ENCODE peak calls at places on chromosomes 12 and 14, in four cellular contexts. O, V, S and X are unnamed samples.

GRCh38 chr12:643478-644292 is 19.6 kb downstream of the NINJ2 start:
- DNase-seq in O (no peak), V (no peak), S (no peak), X (no peak)

GRCh38 chr14:85991156-85991555 is 461.2 kb downstream of the FLRT2 start:
- DNase-seq in O (no peak), V (no peak), S (no peak), X (no peak)

GRCh38 chr14:33120966-33121365 is 182.3 kb downstream of the NPAS3 start:
- DNase-seq in O (no peak), V (no peak), S (no peak), X (no peak)

GRCh38 chr12:91413591-91413990 is 231.0 kb upstream of the DCN start:
- DNase-seq in O (peak; percentile 51), V (peak; percentile 57), S (no peak), X (no peak)

GRCh38 chr14:104751539-104752337 is 1.2 kb upstream of the SIVA1 start:
- DNase-seq in O (no peak), V (peak; percentile 55), S (no peak), X (no peak)

GRCh38 chr12:102702447-102703114 is 214.5 kb downstream of the PAH start:
- DNase-seq in O (peak; percentile 36), V (peak; percentile 48), S (peak; percentile 61), X (peak; percentile 65)

GRCh38 chr12:38137716-38138115 is 178.9 kb upstream of the ALG10B start:
- DNase-seq in O (no peak), V (no peak), S (no peak), X (no peak)

GRCh38 chr14:105999361-106000028 is 473.1 kb downstream of the TMEM121 start:
- DNase-seq in O (peak; percentile 24), V (no peak), S (peak; percentile 16), X (peak; percentile 36)

GRCh38 chr14:104096751-104097700 is 11.5 kb downstream of the ASPG start:
- DNase-seq in O (no peak), V (no peak), S (peak; percentile 56), X (no peak)

GRCh38 chr14:22570132-22570949 is 18.7 kb downstream of the DAD1 start:
- DNase-seq in O (peak; percentile 79), V (peak; percentile 71), S (peak; percentile 84), X (peak; percentile 78)

GRCh38 chr14:32703246-32703645 is 235.4 kb upstream of the NPAS3 start:
- DNase-seq in O (no peak), V (no peak), S (no peak), X (no peak)

GRCh38 chr14:83867871-83868270 is 1662.1 kb upstream of the FLRT2 start:
- DNase-seq in O (no peak), V (no peak), S (no peak), X (no peak)

GRCh38 chr12:115943310-115943629 is 334.2 kb downstream of the MED13L start:
- DNase-seq in O (no peak), V (no peak), S (no peak), X (no peak)

GRCh38 chr12:58608711-58609110 is 311.6 kb downstream of the LRIG3 start:
- DNase-seq in O (no peak), V (no peak), S (no peak), X (no peak)

GRCh38 chr14:100109594-100109955 is 44.4 kb downstream of the EVL start:
- DNase-seq in O (no peak), V (no peak), S (no peak), X (no peak)

GRCh38 chr12:107992870-107993451 is 136.1 kb upstream of the WSCD2 start:
- DNase-seq in O (peak; percentile 56), V (peak; percentile 46), S (peak; percentile 33), X (peak; percentile 60)

GRCh38 chr14:101077511-101078074 is 174.1 kb upstream of the RTL1 start:
- DNase-seq in O (no peak), V (peak; percentile 73), S (peak; percentile 73), X (no peak)

GRCh38 chr12:19227880-19228210 is 98.3 kb downstream of the PLEKHA5 start:
- DNase-seq in O (no peak), V (no peak), S (no peak), X (no peak)

GRCh38 chr14:91378945-91379932 is 38.4 kb downstream of the CCDC88C start:
- DNase-seq in O (no peak), V (no peak), S (no peak), X (no peak)
- TF ChIP-seq MAX in O (no peak), V (no peak), S (no peak), X (no peak)

DNA sequence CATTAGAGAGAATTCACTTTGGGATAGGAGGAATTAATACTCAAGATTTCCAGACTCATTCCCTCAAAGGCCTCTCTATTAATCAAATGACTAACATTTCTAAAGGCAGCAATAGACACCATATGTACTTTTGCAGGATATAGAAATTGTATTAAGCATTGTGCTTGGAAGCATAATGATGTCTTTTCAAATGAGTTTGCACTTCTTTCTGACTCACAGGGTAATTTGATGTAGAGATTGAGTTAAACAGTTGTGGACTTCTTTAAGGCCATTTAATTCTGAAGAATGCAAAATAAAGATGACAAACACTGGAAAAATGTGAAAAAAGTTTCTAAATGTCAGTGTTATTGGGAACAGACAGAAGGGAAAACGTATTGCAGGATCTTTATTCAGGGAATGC is 63.5 kb upstream of the CSRP2 start:
- DNase-seq in O (no peak), V (no peak), S (no peak), X (no peak)
- TF ChIP-seq MAX in O (no peak), V (peak; percentile 40), S (no peak), X (no peak)

DNA sequence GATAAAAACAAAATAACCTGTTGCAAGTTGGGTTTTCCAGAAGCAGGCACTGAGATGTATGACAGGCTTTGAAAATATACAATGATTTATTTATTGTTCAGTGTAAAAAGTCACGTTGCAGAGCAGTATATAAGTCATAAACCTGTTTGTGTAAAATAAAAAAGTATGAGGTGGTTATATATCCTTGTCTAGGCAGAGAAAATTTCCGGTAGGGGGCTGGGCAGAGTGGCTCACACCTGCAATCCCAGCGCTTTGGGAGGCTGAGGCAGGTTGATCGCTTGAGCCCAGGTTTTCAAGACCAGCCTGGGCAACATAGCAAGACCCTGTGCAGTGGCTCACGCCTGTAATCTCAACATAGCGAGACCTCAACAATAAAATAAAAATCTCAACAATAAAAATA is 16.2 kb upstream of the PPP1CC start:
- DNase-seq in O (no peak), V (no peak), S (no peak), X (no peak)
- TF ChIP-seq MAX in O (no peak), V (no peak), S (no peak), X (no peak)

GRCh38 chr12:81499809-81500208 is 259.3 kb downstream of the PPFIA2 start:
- DNase-seq in O (no peak), V (no peak), S (no peak), X (no peak)

GRCh38 chr12:81502912-81503695 is 256.0 kb downstream of the PPFIA2 start:
- DNase-seq in O (no peak), V (no peak), S (no peak), X (no peak)

GRCh38 chr12:81500788-81501187 is 258.4 kb downstream of the PPFIA2 start:
- DNase-seq in O (no peak), V (no peak), S (no peak), X (no peak)
- TF ChIP-seq MAX in O (no peak), V (no peak), S (no peak), X (no peak)